ENCODE peak calls at places on chromosomes 2 and 18, in nine cellular contexts. One of them, this sample, is unnamed.

GRCh38 chr2:240596491-240596931 is 10.0 kb downstream of the CAPN10 start:
- DNase-seq in fibroblast of lung: no peak
- DNase-seq in lower lobe of right lung: peak; percentile 30
- DNase-seq in gastrocnemius medialis: peak; percentile 26
- DNase-seq in heart right ventricle: peak; percentile 83
- DNase-seq in GM12878: no peak
- DNase-seq in IMR-90: no peak
- DNase-seq in effector memory CD4-positive, alpha-beta T cell: no peak
- DNase-seq in tibial artery: peak; percentile 35
- DNase-seq in this sample: no peak

GRCh38 chr2:166449439-166449838 is 44.6 kb downstream of the SCN7A start:
- DNase-seq in fibroblast of lung: no peak
- DNase-seq in lower lobe of right lung: no peak
- DNase-seq in gastrocnemius medialis: no peak
- DNase-seq in heart right ventricle: no peak
- DNase-seq in GM12878: no peak
- DNase-seq in IMR-90: no peak
- DNase-seq in effector memory CD4-positive, alpha-beta T cell: no peak
- DNase-seq in tibial artery: no peak
- DNase-seq in this sample: no peak

GRCh38 chr2:241818229-241818942 is 9.4 kb downstream of the NEU4 start:
- DNase-seq in fibroblast of lung: no peak
- DNase-seq in lower lobe of right lung: peak; percentile 34
- DNase-seq in gastrocnemius medialis: peak; percentile 9
- DNase-seq in heart right ventricle: no peak
- DNase-seq in GM12878: no peak
- DNase-seq in IMR-90: no peak
- DNase-seq in effector memory CD4-positive, alpha-beta T cell: no peak
- DNase-seq in tibial artery: peak; percentile 10
- DNase-seq in this sample: no peak

GRCh38 chr2:158502984-158503383 is 46.2 kb downstream of the PKP4 start:
- DNase-seq in fibroblast of lung: peak; percentile 81
- DNase-seq in lower lobe of right lung: no peak
- DNase-seq in gastrocnemius medialis: no peak
- DNase-seq in heart right ventricle: no peak
- DNase-seq in GM12878: no peak
- DNase-seq in IMR-90: peak; percentile 83
- DNase-seq in effector memory CD4-positive, alpha-beta T cell: no peak
- DNase-seq in tibial artery: no peak
- DNase-seq in this sample: no peak

GRCh38 chr2:44172576-44172975 is 3.9 kb downstream of the PPM1B start:
- DNase-seq in fibroblast of lung: no peak
- DNase-seq in lower lobe of right lung: no peak
- DNase-seq in gastrocnemius medialis: no peak
- DNase-seq in heart right ventricle: no peak
- DNase-seq in GM12878: no peak
- DNase-seq in IMR-90: no peak
- DNase-seq in effector memory CD4-positive, alpha-beta T cell: no peak
- DNase-seq in tibial artery: no peak
- DNase-seq in this sample: no peak

GRCh38 chr18:39753178-39753577 is 2187.6 kb upstream of the CELF4 start:
- DNase-seq in fibroblast of lung: no peak
- DNase-seq in lower lobe of right lung: no peak
- DNase-seq in gastrocnemius medialis: no peak
- DNase-seq in heart right ventricle: no peak
- DNase-seq in GM12878: no peak
- DNase-seq in IMR-90: no peak
- DNase-seq in effector memory CD4-positive, alpha-beta T cell: no peak
- DNase-seq in tibial artery: no peak
- DNase-seq in this sample: no peak

GRCh38 chr2:20443276-20443920 is 3.5 kb upstream of the RHOB start:
- DNase-seq in fibroblast of lung: peak; percentile 76
- DNase-seq in lower lobe of right lung: no peak
- DNase-seq in gastrocnemius medialis: peak; percentile 41
- DNase-seq in heart right ventricle: peak; percentile 40
- DNase-seq in GM12878: no peak
- DNase-seq in IMR-90: peak; percentile 57
- DNase-seq in effector memory CD4-positive, alpha-beta T cell: no peak
- DNase-seq in tibial artery: peak; percentile 60
- DNase-seq in this sample: no peak

GRCh38 chr2:138476940-138477339 is 24.6 kb upstream of the SPOPL start:
- DNase-seq in fibroblast of lung: no peak
- DNase-seq in lower lobe of right lung: no peak
- DNase-seq in gastrocnemius medialis: no peak
- DNase-seq in heart right ventricle: no peak
- DNase-seq in GM12878: no peak
- DNase-seq in IMR-90: no peak
- DNase-seq in effector memory CD4-positive, alpha-beta T cell: no peak
- DNase-seq in tibial artery: no peak
- DNase-seq in this sample: no peak

GRCh38 chr2:207135340-207135739 is 30.4 kb downstream of the KLF7 start:
- DNase-seq in fibroblast of lung: peak; percentile 35
- DNase-seq in lower lobe of right lung: no peak
- DNase-seq in gastrocnemius medialis: no peak
- DNase-seq in heart right ventricle: no peak
- DNase-seq in GM12878: no peak
- DNase-seq in IMR-90: peak; percentile 56
- DNase-seq in effector memory CD4-positive, alpha-beta T cell: no peak
- DNase-seq in tibial artery: no peak
- DNase-seq in this sample: peak; percentile 83

GRCh38 chr2:100957971-100958653 is 44.0 kb upstream of the RPL31 start:
- DNase-seq in fibroblast of lung: peak; percentile 94
- DNase-seq in lower lobe of right lung: no peak
- DNase-seq in gastrocnemius medialis: peak; percentile 79
- DNase-seq in heart right ventricle: peak; percentile 42
- DNase-seq in GM12878: no peak
- DNase-seq in IMR-90: peak; percentile 84
- DNase-seq in effector memory CD4-positive, alpha-beta T cell: no peak
- DNase-seq in tibial artery: peak; percentile 69
- DNase-seq in this sample: no peak

GRCh38 chr2:33598472-33599174 is 476 bp downstream of the FAM98A start:
- DNase-seq in fibroblast of lung: peak; percentile 39
- DNase-seq in lower lobe of right lung: peak; percentile 45
- DNase-seq in gastrocnemius medialis: peak; percentile 54
- DNase-seq in heart right ventricle: no peak
- DNase-seq in GM12878: peak; percentile 28
- DNase-seq in IMR-90: peak; percentile 56
- DNase-seq in effector memory CD4-positive, alpha-beta T cell: peak; percentile 6
- DNase-seq in tibial artery: peak; percentile 49
- DNase-seq in this sample: peak; percentile 25

DNA sequence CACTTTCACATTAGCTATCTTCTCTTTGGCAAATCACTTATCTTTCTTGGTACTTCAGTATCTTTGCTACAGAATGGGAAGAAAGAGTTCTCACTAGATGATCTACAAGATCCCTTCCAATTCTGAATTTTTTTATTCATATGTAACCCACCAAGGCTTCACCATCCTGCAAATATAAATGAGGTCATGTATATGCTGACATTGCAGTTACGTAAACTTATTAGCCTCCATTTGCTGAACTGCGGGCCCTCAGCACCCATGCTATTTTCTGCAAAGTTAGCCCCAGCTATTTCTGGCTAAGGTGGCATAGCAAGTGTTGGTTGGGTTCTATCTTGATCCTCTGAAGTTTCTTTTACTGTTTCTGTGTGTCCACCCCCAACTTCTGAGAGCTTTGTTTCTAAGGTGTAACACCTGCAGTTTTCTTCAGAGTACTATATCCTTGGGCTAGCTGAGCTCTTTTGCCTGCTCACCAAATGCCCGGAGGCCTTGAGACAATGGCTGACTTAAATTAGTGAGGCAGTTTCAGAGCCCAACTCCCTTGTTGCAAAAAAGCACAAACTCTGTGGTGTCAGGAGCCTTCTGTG is 666.9 kb downstream of the IRS1 start:
- DNase-seq in fibroblast of lung: no peak
- DNase-seq in lower lobe of right lung: no peak
- DNase-seq in gastrocnemius medialis: no peak
- DNase-seq in heart right ventricle: no peak
- DNase-seq in GM12878: no peak
- DNase-seq in IMR-90: no peak
- DNase-seq in effector memory CD4-positive, alpha-beta T cell: no peak
- DNase-seq in tibial artery: no peak
- DNase-seq in this sample: no peak
- H3K4me1 ChIP-seq in fibroblast of lung: peaks cover 2% of the 10 kb centered on the region
- H3K4me1 ChIP-seq in lower lobe of right lung: peaks cover 6% of the 10 kb centered on the region
- H3K4me1 ChIP-seq in gastrocnemius medialis: peaks cover 35% of the 10 kb centered on the region
- H3K4me1 ChIP-seq in heart right ventricle: peaks cover 23% of the 10 kb centered on the region
- H3K4me1 ChIP-seq in GM12878: no peaks in the 10 kb centered on the region
- H3K4me1 ChIP-seq in IMR-90: peaks cover 8% of the 10 kb centered on the region
- H3K4me1 ChIP-seq in effector memory CD4-positive, alpha-beta T cell: no peaks in the 10 kb centered on the region
- H3K4me1 ChIP-seq in tibial artery: no peaks in the 10 kb centered on the region
- H3K4me1 ChIP-seq in this sample: no peaks in the 10 kb centered on the region

DNA sequence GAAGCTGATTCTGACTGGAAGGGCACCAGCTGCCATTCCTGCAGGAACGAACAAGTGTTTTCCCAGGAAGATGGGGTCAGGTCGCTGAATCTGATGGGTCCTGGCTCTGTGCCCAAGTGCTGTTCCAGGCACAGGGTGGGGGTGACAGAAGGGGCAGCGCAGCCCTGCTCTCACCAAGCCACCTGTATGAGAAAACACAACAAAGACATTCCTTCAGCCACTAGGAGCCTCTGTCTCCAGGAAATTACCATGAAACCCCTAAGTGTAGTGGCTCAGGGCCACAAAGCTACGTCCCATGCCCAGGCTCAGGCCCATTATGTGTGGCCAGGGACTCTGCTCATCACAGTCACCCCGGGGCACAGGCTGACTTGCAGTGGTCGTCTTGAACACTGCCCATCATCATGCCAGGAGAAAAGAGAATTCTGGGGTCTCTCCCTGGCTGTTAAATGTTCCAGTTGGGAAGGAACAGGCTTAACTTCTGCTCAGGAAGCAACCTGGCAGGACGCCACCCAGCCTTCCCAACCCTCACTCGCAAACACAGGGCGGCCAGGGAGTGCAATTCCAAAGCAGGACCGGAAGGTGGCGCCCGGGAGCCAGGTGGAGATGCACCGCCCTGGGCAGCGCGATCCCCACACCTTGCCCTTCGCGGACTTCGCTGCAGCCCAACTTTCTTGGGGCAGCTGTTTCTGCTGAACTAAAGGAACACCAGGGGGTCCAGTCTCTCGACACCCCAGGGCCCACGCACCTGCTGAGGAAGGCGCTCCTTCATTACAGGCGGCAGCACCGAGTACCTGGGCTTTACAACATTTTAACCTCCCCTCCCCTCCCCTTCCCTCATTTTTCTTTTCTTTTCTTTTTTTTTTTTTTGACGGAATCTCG is 11.0 kb upstream of the SFTPB start:
- DNase-seq in fibroblast of lung: peak; percentile 81
- DNase-seq in lower lobe of right lung: peak; percentile 95
- DNase-seq in gastrocnemius medialis: peak; percentile 94
- DNase-seq in heart right ventricle: peak; percentile 89
- DNase-seq in GM12878: no peak
- DNase-seq in IMR-90: peak; percentile 72
- DNase-seq in effector memory CD4-positive, alpha-beta T cell: peak; percentile 54
- DNase-seq in tibial artery: peak; percentile 93
- DNase-seq in this sample: peak; percentile 71
- H3K4me1 ChIP-seq in fibroblast of lung: peaks cover 5% of the 10 kb centered on the region
- H3K4me1 ChIP-seq in lower lobe of right lung: peaks cover 39% of the 10 kb centered on the region
- H3K4me1 ChIP-seq in gastrocnemius medialis: peaks cover 45% of the 10 kb centered on the region
- H3K4me1 ChIP-seq in heart right ventricle: peaks cover 45% of the 10 kb centered on the region
- H3K4me1 ChIP-seq in GM12878: no peaks in the 10 kb centered on the region
- H3K4me1 ChIP-seq in IMR-90: peaks cover 1% of the 10 kb centered on the region
- H3K4me1 ChIP-seq in effector memory CD4-positive, alpha-beta T cell: no peaks in the 10 kb centered on the region
- H3K4me1 ChIP-seq in tibial artery: peaks cover 8% of the 10 kb centered on the region
- H3K4me1 ChIP-seq in this sample: peaks cover 7% of the 10 kb centered on the region

GRCh38 chr2:47899915-47900314 is 6.4 kb downstream of the FBXO11 start:
- DNase-seq in fibroblast of lung: no peak
- DNase-seq in lower lobe of right lung: no peak
- DNase-seq in gastrocnemius medialis: no peak
- DNase-seq in heart right ventricle: no peak
- DNase-seq in GM12878: no peak
- DNase-seq in IMR-90: no peak
- DNase-seq in effector memory CD4-positive, alpha-beta T cell: no peak
- DNase-seq in tibial artery: no peak
- DNase-seq in this sample: no peak
- H3K4me1 ChIP-seq in fibroblast of lung: peaks cover 2% of the 10 kb centered on the region
- H3K4me1 ChIP-seq in lower lobe of right lung: peaks cover 79% of the 10 kb centered on the region
- H3K4me1 ChIP-seq in gastrocnemius medialis: peaks cover 38% of the 10 kb centered on the region
- H3K4me1 ChIP-seq in heart right ventricle: peaks cover 83% of the 10 kb centered on the region
- H3K4me1 ChIP-seq in GM12878: peaks cover 26% of the 10 kb centered on the region
- H3K4me1 ChIP-seq in IMR-90: no peaks in the 10 kb centered on the region
- H3K4me1 ChIP-seq in effector memory CD4-positive, alpha-beta T cell: peaks cover 9% of the 10 kb centered on the region
- H3K4me1 ChIP-seq in tibial artery: peaks cover 21% of the 10 kb centered on the region
- H3K4me1 ChIP-seq in this sample: peaks cover 10% of the 10 kb centered on the region

GRCh38 chr2:149540138-149540537 is 47.4 kb downstream of the MMADHC start:
- DNase-seq in fibroblast of lung: no peak
- DNase-seq in lower lobe of right lung: no peak
- DNase-seq in gastrocnemius medialis: no peak
- DNase-seq in heart right ventricle: no peak
- DNase-seq in GM12878: no peak
- DNase-seq in IMR-90: no peak
- DNase-seq in effector memory CD4-positive, alpha-beta T cell: no peak
- DNase-seq in tibial artery: no peak
- DNase-seq in this sample: no peak

GRCh38 chr2:149538138-149538833 is 49.3 kb downstream of the MMADHC start:
- DNase-seq in fibroblast of lung: no peak
- DNase-seq in lower lobe of right lung: no peak
- DNase-seq in gastrocnemius medialis: no peak
- DNase-seq in heart right ventricle: no peak
- DNase-seq in GM12878: no peak
- DNase-seq in IMR-90: no peak
- DNase-seq in effector memory CD4-positive, alpha-beta T cell: no peak
- DNase-seq in tibial artery: no peak
- DNase-seq in this sample: no peak

GRCh38 chr2:149536649-149537048 is 50.9 kb downstream of the MMADHC start:
- DNase-seq in fibroblast of lung: no peak
- DNase-seq in lower lobe of right lung: no peak
- DNase-seq in gastrocnemius medialis: no peak
- DNase-seq in heart right ventricle: no peak
- DNase-seq in GM12878: no peak
- DNase-seq in IMR-90: no peak
- DNase-seq in effector memory CD4-positive, alpha-beta T cell: no peak
- DNase-seq in tibial artery: no peak
- DNase-seq in this sample: no peak

GRCh38 chr2:149534674-149535073 is 52.9 kb downstream of the MMADHC start:
- DNase-seq in fibroblast of lung: no peak
- DNase-seq in lower lobe of right lung: no peak
- DNase-seq in gastrocnemius medialis: no peak
- DNase-seq in heart right ventricle: no peak
- DNase-seq in GM12878: no peak
- DNase-seq in IMR-90: no peak
- DNase-seq in effector memory CD4-positive, alpha-beta T cell: no peak
- DNase-seq in tibial artery: no peak
- DNase-seq in this sample: no peak

DNA sequence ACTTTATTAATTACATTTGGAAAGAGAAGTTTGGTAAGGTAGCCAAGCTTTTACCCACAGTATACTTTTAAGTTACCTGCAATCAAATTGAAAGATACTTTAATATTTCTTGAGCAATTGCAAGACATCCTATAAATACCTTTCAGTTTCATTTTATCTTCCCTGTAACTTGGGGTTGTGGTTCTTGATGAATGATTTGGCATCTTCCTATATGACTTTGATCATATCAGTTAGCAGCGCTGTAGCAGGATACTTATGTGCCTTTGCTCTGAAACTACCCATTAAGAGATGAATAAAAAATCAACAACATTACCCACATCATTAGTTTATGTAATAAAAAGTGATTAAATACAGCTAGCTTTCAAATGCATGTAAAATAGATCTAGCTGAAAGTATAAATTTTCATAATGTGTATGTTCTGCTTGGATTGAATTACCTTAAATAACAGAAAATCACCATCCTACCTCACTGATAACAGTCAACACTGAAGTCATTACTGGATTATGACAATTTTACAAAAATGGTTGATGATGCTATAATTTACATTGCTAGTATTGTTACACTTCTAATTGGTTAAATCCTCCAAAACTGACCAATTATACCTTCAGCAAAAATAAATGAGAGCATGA is 50.4 kb downstream of the MMADHC start:
- DNase-seq in fibroblast of lung: no peak
- DNase-seq in lower lobe of right lung: no peak
- DNase-seq in gastrocnemius medialis: no peak
- DNase-seq in heart right ventricle: no peak
- DNase-seq in GM12878: no peak
- DNase-seq in IMR-90: no peak
- DNase-seq in effector memory CD4-positive, alpha-beta T cell: no peak
- DNase-seq in tibial artery: no peak
- DNase-seq in this sample: no peak
- H3K4me1 ChIP-seq in fibroblast of lung: no peaks in the 10 kb centered on the region
- H3K4me1 ChIP-seq in lower lobe of right lung: no peaks in the 10 kb centered on the region
- H3K4me1 ChIP-seq in gastrocnemius medialis: no peaks in the 10 kb centered on the region
- H3K4me1 ChIP-seq in heart right ventricle: no peaks in the 10 kb centered on the region
- H3K4me1 ChIP-seq in GM12878: no peaks in the 10 kb centered on the region
- H3K4me1 ChIP-seq in IMR-90: no peaks in the 10 kb centered on the region
- H3K4me1 ChIP-seq in effector memory CD4-positive, alpha-beta T cell: peaks cover 5% of the 10 kb centered on the region
- H3K4me1 ChIP-seq in tibial artery: no peaks in the 10 kb centered on the region
- H3K4me1 ChIP-seq in this sample: no peaks in the 10 kb centered on the region

This sample was measured in naive thymus-derived CD4-positive, alpha-beta T cell.